ENCODE peak calls at places on chromosomes 6 and 20, in eight cellular contexts. U is sigmoid colon; P is tibial artery; J is IMR-90; I is naive thymus-derived CD4-positive, alpha-beta T cell; D is heart left ventricle; A is tibial nerve; T is ovary. G is an unnamed sample.

GRCh38 chr6:6736753-6737654 is 148.5 kb downstream of the LY86 start:
- DNase-seq in U (peak; percentile 90), P (peak; percentile 72), J (no peak), I (no peak), D (peak; percentile 77), A (peak; percentile 34), T (peak; percentile 86), G (peak; percentile 84)

GRCh38 chr6:148887181-148887580 is 140.4 kb downstream of the UST start:
- DNase-seq in U (no peak), P (no peak), J (no peak), I (no peak), D (no peak), A (no peak), T (no peak), G (no peak)

GRCh38 chr6:148413321-148414094 is 70.9 kb downstream of the SASH1 start:
- DNase-seq in U (no peak), P (no peak), J (no peak), I (no peak), D (no peak), A (no peak), T (no peak), G (no peak)

GRCh38 chr20:5928831-5929715 is 21.3 kb downstream of the TRMT6 start:
- DNase-seq in U (no peak), P (no peak), J (no peak), I (no peak), D (no peak), A (no peak), T (no peak), G (no peak)

GRCh38 chr20:44532981-44533331 is 11.1 kb upstream of the SERINC3 start:
- DNase-seq in U (no peak), P (no peak), J (peak; percentile 58), I (peak; percentile 31), D (no peak), A (no peak), T (no peak), G (no peak)

GRCh38 chr20:8172191-8172590 is 40.1 kb downstream of the PLCB1 start:
- DNase-seq in U (no peak), P (no peak), J (no peak), I (no peak), D (no peak), A (no peak), T (no peak), G (no peak)

GRCh38 chr6:83474309-83474708 is 38.0 kb upstream of the PRSS35 start:
- DNase-seq in U (no peak), P (no peak), J (peak; percentile 34), I (no peak), D (no peak), A (no peak), T (no peak), G (no peak)

GRCh38 chr6:7697820-7698623 is 27.9 kb upstream of the BMP6 start:
- DNase-seq in U (peak; percentile 72), P (peak; percentile 82), J (peak; percentile 97), I (no peak), D (peak; percentile 31), A (no peak), T (no peak), G (no peak)

GRCh38 chr6:23454090-23454998 is 671.7 kb upstream of the NRSN1 start:
- DNase-seq in U (no peak), P (no peak), J (peak; percentile 75), I (no peak), D (no peak), A (no peak), T (no peak), G (no peak)

GRCh38 chr6:85360794-85361642 is 88.9 kb upstream of the NT5E start:
- DNase-seq in U (no peak), P (no peak), J (peak; percentile 98), I (no peak), D (no peak), A (no peak), T (no peak), G (no peak)

GRCh38 chr6:33700391-33701050 is 11.0 kb downstream of the UQCC2 start:
- DNase-seq in U (peak; percentile 70), P (no peak), J (peak; percentile 70), I (peak; percentile 65), D (peak; percentile 59), A (no peak), T (peak; percentile 74), G (no peak)

GRCh38 chr6:108914235-108915022 is 66.2 kb downstream of the ARMC2 start:
- DNase-seq in U (no peak), P (no peak), J (peak; percentile 20), I (peak; percentile 38), D (no peak), A (no peak), T (no peak), G (no peak)

GRCh38 chr20:51447097-51447764 is 95.3 kb downstream of the NFATC2 start:
- DNase-seq in U (peak; percentile 92), P (peak; percentile 86), J (peak; percentile 98), I (no peak), D (peak; percentile 64), A (peak; percentile 45), T (peak; percentile 90), G (peak; percentile 30)

GRCh38 chr6:106539931-106540330 is 89.4 kb downstream of the RTN4IP1 start:
- DNase-seq in U (no peak), P (no peak), J (no peak), I (no peak), D (no peak), A (no peak), T (no peak), G (no peak)

GRCh38 chr20:23622839-23623343 is 14.9 kb downstream of the CST3 start:
- DNase-seq in U (peak; percentile 90), P (peak; percentile 87), J (peak; percentile 77), I (no peak), D (peak; percentile 60), A (peak; percentile 79), T (peak; percentile 78), G (peak; percentile 72)

GRCh38 chr20:37296371-37296770 is 6.9 kb downstream of the MANBAL start:
- DNase-seq in U (no peak), P (no peak), J (no peak), I (no peak), D (no peak), A (no peak), T (no peak), G (no peak)

GRCh38 chr20:53748821-53749402 is 155.3 kb upstream of the ZNF217 start:
- DNase-seq in U (no peak), P (no peak), J (peak; percentile 68), I (no peak), D (no peak), A (no peak), T (no peak), G (no peak)

GRCh38 chr20:38692436-38693411 is 31.6 kb upstream of the SLC32A1 start:
- DNase-seq in U (no peak), P (peak; percentile 52), J (peak; percentile 64), I (peak; percentile 38), D (peak; percentile 56), A (no peak), T (peak; percentile 52), G (peak; percentile 20)

GRCh38 chr6:156781882-156782631 is 4.9 kb downstream of the ARID1B start:
- DNase-seq in U (no peak), P (no peak), J (no peak), I (no peak), D (no peak), A (no peak), T (no peak), G (no peak)

GRCh38 chr20:48822178-48822577 is 5.6 kb downstream of the PREX1 start:
- DNase-seq in U (no peak), P (no peak), J (no peak), I (no peak), D (no peak), A (no peak), T (no peak), G (no peak)

GRCh38 chr6:167744681-167745659 is 81.7 kb upstream of the AFDN start:
- DNase-seq in U (peak; percentile 34), P (no peak), J (no peak), I (no peak), D (no peak), A (no peak), T (no peak), G (no peak)

GRCh38 chr20:11869641-11870040 is 48.1 kb upstream of the BTBD3 start:
- DNase-seq in U (no peak), P (no peak), J (no peak), I (no peak), D (no peak), A (no peak), T (no peak), G (no peak)

GRCh38 chr20:11870411-11870810 is 47.3 kb upstream of the BTBD3 start:
- DNase-seq in U (no peak), P (no peak), J (no peak), I (no peak), D (no peak), A (no peak), T (no peak), G (no peak)

GRCh38 chr20:11861479-11861878 is 56.2 kb upstream of the BTBD3 start:
- DNase-seq in U (no peak), P (no peak), J (no peak), I (no peak), D (no peak), A (no peak), T (no peak), G (no peak)

DNA sequence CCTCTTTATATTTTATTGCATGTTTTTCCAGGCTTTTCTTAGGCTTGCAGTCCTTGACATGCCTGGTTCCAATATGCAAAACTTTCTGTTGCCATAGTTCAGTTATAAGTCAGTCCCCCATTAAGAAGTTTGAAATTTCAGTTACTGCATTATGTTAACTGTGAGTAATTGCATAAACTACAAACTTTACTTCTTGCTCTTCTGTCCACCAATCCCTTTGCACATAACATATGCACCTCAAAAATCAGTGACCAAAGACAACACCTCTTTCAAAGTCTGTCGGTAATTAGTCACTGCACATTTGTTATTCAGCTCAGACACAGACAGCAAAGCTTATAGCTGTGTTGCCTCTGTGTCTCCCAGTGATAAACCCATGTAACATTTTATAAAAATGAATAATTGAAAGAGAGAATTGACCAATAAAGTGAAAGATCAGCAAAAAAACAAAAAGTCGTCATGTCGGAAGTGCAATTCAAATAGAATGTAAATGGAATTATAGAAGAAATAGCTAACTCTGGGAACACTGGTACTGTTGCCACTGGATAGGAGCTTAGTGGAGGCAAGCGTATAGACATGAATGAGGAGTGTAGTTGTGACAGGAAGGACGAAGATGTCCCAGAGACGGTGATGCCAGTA is 50.3 kb upstream of the BTBD3 start:
- DNase-seq in U (no peak), P (no peak), J (peak; percentile 44), I (no peak), D (no peak), A (no peak), T (no peak), G (no peak)
- H3K27ac ChIP-seq in U (no peak overlapping the region), P (no peak overlapping the region), J (no peak overlapping the region), I (no peak overlapping the region), D (no peak overlapping the region), A (no peak overlapping the region), T (no peak overlapping the region), G (no peak overlapping the region)

GRCh38 chr6:170523256-170524187 is 29.6 kb downstream of the PSMB1 start:
- DNase-seq in U (no peak), P (no peak), J (no peak), I (no peak), D (no peak), A (no peak), T (no peak), G (no peak)
- H3K4me1 ChIP-seq in U (no peaks in the 10 kb centered on the region), P (no peaks in the 10 kb centered on the region), J (no peaks in the 10 kb centered on the region), I (no peaks in the 10 kb centered on the region), D (peaks cover 28% of the 10 kb centered on the region), A (no peaks in the 10 kb centered on the region), T (no peaks in the 10 kb centered on the region), G (peaks cover 28% of the 10 kb centered on the region)

GRCh38 chr20:10034717-10035571 is at the start of gene ANKEF1:
- DNase-seq in U (peak; percentile 74), P (peak; percentile 80), J (peak; percentile 2), I (peak; percentile 85), D (peak; percentile 76), A (peak; percentile 18), T (peak; percentile 87), G (peak; percentile 60)
- H3K4me3 ChIP-seq in U (peak within 1 kb of the TSS; percentile 63), P (peak within 1 kb of the TSS; percentile 50), J (peak within 1 kb of the TSS; percentile 74), I (peak within 1 kb of the TSS; percentile 87), D (peak within 1 kb of the TSS; percentile 68), A (peak within 1 kb of the TSS; percentile 58), T (peak within 1 kb of the TSS; percentile 64), G (peak within 1 kb of the TSS; percentile 72)

GRCh38 chr20:34012735-34013134 is 19.0 kb downstream of the RALY start:
- DNase-seq in U (no peak), P (no peak), J (no peak), I (no peak), D (no peak), A (no peak), T (no peak), G (no peak)
- H3K27ac ChIP-seq in U (no peak overlapping the region), P (no peak overlapping the region), J (no peak overlapping the region), I (no peak overlapping the region), D (no peak overlapping the region), A (no peak overlapping the region), T (no peak overlapping the region), G (no peak overlapping the region)